ENCODE peak calls at places on chromosomes 12 and 14, in six cellular contexts. O, Y, J, R, K and Q are unnamed samples.

GRCh38 chr12:46556820-46557524 is 184.4 kb upstream of the SLC38A2 start:
- DNase-seq in K (peak), Y (no peak), O (no peak), R (no peak), J (no peak), Q (no peak)

GRCh38 chr14:54338696-54339317 is 58.0 kb upstream of the CDKN3 start:
- DNase-seq in Y (no peak), O (no peak), R (no peak), J (no peak), K (peak), Q (peak)

GRCh38 chr14:76778546-76779215 is 17.4 kb downstream of the VASH1 start:
- DNase-seq in R (no peak), K (no peak), J (no peak), O (no peak), Y (no peak), Q (no peak)

GRCh38 chr12:22360772-22361171 is 26.3 kb upstream of the ST8SIA1 start:
- DNase-seq in Y (no peak), K (no peak), R (no peak), O (no peak), J (no peak), Q (no peak)

GRCh38 chr12:89542912-89543592 is 17.2 kb upstream of the POC1B start:
- DNase-seq in R (peak), O (peak), K (peak), J (peak), Y (peak), Q (peak)

GRCh38 chr14:104554088-104554607 is 25.4 kb upstream of the C14orf180 start:
- DNase-seq in J (no peak), K (no peak), R (no peak), O (no peak), Y (no peak), Q (no peak)

GRCh38 chr12:116558280-116559079 is 701 bp upstream of the MAP1LC3B2 start:
- DNase-seq in K (no peak), J (no peak), O (no peak), R (no peak), Y (no peak), Q (no peak)

GRCh38 chr12:74334770-74335169 is 202.9 kb upstream of the ATXN7L3B start:
- DNase-seq in O (no peak), J (no peak), K (peak), R (no peak), Y (no peak), Q (peak)

GRCh38 chr12:52243774-52244614 is 11.0 kb downstream of the KRT7 start:
- DNase-seq in O (no peak), K (no peak), Y (peak), R (peak), J (peak), Q (no peak)

GRCh38 chr14:51823706-51824105 is 36.7 kb upstream of the GNG2 start:
- DNase-seq in Y (no peak), R (no peak), K (no peak), O (no peak), J (no peak), Q (no peak)

GRCh38 chr12:15732341-15733061 is 56.7 kb downstream of the EPS8 start:
- DNase-seq in R (peak), Y (no peak), J (peak), K (peak), O (no peak), Q (no peak)

GRCh38 chr14:48398675-48399282 is 723.4 kb upstream of the MDGA2 start:
- DNase-seq in K (peak), R (peak), Y (peak), J (no peak), O (peak), Q (peak)

GRCh38 chr12:110228756-110229155 is 52.3 kb upstream of the ATP2A2 start:
- DNase-seq in K (no peak), J (no peak), O (no peak), R (no peak), Y (no peak), Q (no peak)

GRCh38 chr14:102187044-102187443 is 47.3 kb downstream of the WDR20 start:
- DNase-seq in Y (no peak), O (no peak), R (no peak), J (no peak), K (peak), Q (no peak)

GRCh38 chr12:48838048-48838447 is 13.9 kb downstream of the DDX23 start:
- DNase-seq in O (no peak), R (peak), K (no peak), J (no peak), Y (no peak), Q (no peak)

GRCh38 chr12:14843425-14843887 is at the start of gene ART4:
- DNase-seq in O (peak), R (peak), J (no peak), K (no peak), Y (peak), Q (no peak)

GRCh38 chr12:33832900-33833299 is 189.4 kb upstream of the ALG10 start:
- DNase-seq in J (no peak), R (no peak), O (no peak), Y (no peak), K (no peak), Q (no peak)

GRCh38 chr12:124323771-124324530 is 29.1 kb downstream of the RFLNA start:
- DNase-seq in Y (no peak), O (no peak), R (no peak), J (no peak), K (no peak), Q (no peak)

GRCh38 chr12:93174473-93174872 is 203.3 kb upstream of the NUDT4 start:
- DNase-seq in O (no peak), Y (no peak), J (no peak), K (no peak), R (no peak), Q (no peak)

GRCh38 chr12:93176166-93176565 is 201.6 kb upstream of the NUDT4 start:
- DNase-seq in Y (no peak), J (no peak), O (no peak), R (no peak), K (no peak), Q (no peak)

GRCh38 chr12:93176610-93177126 is 201.1 kb upstream of the NUDT4 start:
- DNase-seq in J (no peak), K (no peak), O (no peak), R (peak), Y (no peak), Q (no peak)

GRCh38 chr12:93174048-93174447 is 203.7 kb upstream of the NUDT4 start:
- DNase-seq in R (no peak), Y (peak), J (no peak), K (no peak), O (no peak), Q (no peak)

GRCh38 chr12:93173178-93173957 is 204.4 kb upstream of the NUDT4 start:
- DNase-seq in Y (no peak), J (no peak), R (no peak), O (no peak), K (no peak), Q (no peak)
- H2AFZ ChIP-seq in Y (peak), J (no peak), R (no peak), O (no peak), K (no peak), Q (no peak)

DNA sequence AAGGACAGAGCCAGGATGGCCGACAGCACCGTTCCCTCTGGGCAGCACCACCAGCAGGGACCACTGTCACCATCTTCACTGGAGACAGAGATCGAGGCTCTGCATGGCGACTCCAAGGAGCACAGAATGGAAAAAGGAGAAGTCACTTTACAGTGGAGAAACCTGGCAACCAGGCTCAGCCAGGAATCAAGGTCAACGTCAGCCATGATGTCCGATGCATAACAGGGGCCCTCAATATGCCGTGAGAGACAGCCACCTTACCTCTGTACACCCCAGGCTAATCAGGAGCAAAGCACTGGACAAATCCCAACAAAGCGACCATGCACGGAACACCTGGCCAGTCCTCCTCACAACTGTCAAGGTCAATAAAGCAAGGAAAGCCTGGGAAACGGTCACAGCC is 20.6 kb upstream of the SFSWAP start:
- DNase-seq in Y (no peak), J (no peak), K (no peak), O (no peak), R (no peak), Q (no peak)
- TF ChIP-seq REST in Y (no peak), J (no peak), K (no peak), O (no peak), R (no peak), Q (no peak)

GRCh38 chr14:23725528-23725927 is 89.4 kb downstream of the DHRS2 start:
- DNase-seq in Y (no peak), O (no peak), K (no peak), J (no peak), R (no peak), Q (no peak)

GRCh38 chr14:23727566-23728335 is 91.6 kb downstream of the DHRS2 start:
- DNase-seq in O (peak), K (peak), R (peak), Y (peak), J (no peak), Q (peak)

GRCh38 chr14:23725980-23726746 is 90.0 kb downstream of the DHRS2 start:
- DNase-seq in J (no peak), Y (no peak), O (no peak), R (no peak), K (no peak), Q (no peak)

GRCh38 chr14:23722675-23723074 is 86.5 kb downstream of the DHRS2 start:
- DNase-seq in R (no peak), J (no peak), Y (no peak), K (no peak), O (no peak), Q (no peak)

GRCh38 chr14:23723911-23724310 is 87.7 kb downstream of the DHRS2 start:
- DNase-seq in Y (no peak), K (no peak), R (no peak), J (no peak), O (no peak), Q (no peak)
- H2AFZ ChIP-seq in Y (no peak), K (no peak), R (no peak), J (no peak), O (no peak), Q (no peak)

GRCh38 chr12:100239589-100239988 is 27.3 kb downstream of the DEPDC4 start:
- DNase-seq in K (no peak), J (no peak), Y (no peak), O (no peak), R (no peak), Q (no peak)

GRCh38 chr12:100238801-100239200 is 28.1 kb downstream of the DEPDC4 start:
- DNase-seq in Y (no peak), K (no peak), R (no peak), O (no peak), J (no peak), Q (no peak)

GRCh38 chr12:100229876-100230275 is 29.3 kb downstream of the ACTR6 start:
- DNase-seq in Y (no peak), K (no peak), O (no peak), J (no peak), R (no peak), Q (no peak)

GRCh38 chr12:100234166-100234565 is 32.7 kb downstream of the DEPDC4 start:
- DNase-seq in J (no peak), Y (no peak), R (no peak), K (no peak), O (no peak), Q (peak)

DNA sequence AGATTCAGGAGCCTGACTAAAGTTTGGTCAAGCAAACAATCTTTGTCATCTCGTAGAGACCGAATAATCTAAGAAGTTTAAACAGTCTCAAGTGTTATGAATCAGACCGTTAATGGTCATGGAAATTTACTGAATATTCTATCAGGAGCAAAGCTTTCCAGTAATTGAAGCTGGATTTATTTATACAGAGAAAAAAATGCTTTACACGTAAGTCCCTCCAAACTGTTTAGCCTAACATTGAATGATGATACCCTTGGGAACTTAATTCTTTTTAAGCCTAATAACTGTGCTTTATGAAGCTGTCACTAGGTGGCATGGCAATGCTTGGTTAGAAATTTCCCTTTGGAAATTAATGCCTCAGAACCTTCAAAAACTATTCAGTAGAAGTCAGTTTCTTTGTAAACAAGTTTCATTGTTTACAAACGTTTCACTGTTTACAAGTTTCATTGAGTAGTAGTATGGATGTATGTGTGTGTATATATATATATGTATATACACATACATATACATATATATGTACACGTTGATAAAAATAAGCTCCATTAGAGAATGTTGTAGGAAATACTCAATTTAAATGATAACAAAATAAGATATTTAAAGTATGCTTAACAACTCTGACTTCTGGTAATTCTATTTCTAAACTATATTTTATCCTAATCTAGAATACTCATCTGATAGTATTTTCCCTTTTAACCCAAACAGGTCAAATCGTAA is 32.1 kb downstream of the DEPDC4 start:
- DNase-seq in Y (peak), R (peak), J (peak), O (peak), K (peak), Q (peak)
- TF ChIP-seq REST in Y (no peak), R (no peak), J (no peak), O (no peak), K (no peak), Q (no peak)

DNA sequence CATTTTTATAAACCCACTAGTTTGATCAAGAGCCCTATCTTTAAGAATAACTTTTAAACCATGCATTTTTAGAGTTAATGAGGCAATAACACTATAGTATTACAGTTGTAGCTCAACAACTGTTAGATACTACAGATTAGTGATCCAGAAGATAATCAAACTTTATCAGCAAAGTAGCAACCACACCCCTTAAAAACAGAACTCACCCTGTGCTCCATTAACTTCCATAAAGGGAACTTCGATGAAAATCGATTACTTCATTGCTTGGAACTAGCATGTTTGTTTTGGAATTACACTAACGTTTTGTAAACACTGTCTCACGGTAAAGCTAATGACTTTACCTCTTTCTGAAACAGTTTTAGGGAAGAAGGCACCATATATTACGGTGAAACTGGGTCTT is 1.4 kb downstream of the SGPP1 start:
- DNase-seq in O (no peak), R (peak), Y (no peak), K (no peak), J (no peak), Q (no peak)
- H2AFZ ChIP-seq in O (no peak), R (no peak), Y (peak), K (no peak), J (peak), Q (no peak)

DNA sequence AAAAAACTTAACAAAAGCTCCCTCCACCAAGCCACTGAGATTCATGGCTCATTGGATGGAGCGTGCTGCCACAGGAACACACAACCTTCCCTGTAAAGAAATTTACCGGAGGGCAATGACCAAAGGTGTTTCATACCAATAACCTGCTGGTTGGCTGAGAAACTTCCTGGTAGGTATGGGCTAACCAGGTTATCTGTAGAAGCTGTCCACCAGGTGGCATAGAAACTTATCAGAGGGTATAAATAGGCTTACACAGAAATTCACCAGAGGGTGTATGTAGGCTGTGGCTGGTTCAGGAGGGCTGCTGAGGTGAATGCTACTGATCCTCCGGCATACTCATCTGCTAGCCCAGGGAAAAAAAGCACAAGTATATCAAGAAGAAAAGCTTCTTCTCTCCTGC is 27.1 kb upstream of the MTERF2 start:
- DNase-seq in J (no peak), R (peak), Y (no peak), O (peak), K (peak), Q (peak)
- TF ChIP-seq REST in J (no peak), R (no peak), Y (no peak), O (no peak), K (no peak), Q (no peak)